ENCODE peak calls at places on chromosome 10, in ten cellular contexts. U is pancreas; S is naive thymus-derived CD4-positive, alpha-beta T cell; Q is left lung; Z is endothelial cell of umbilical vein; A is ovary; E is CD8-positive, alpha-beta memory T cell; Y is left ventricle myocardium inferior; N is IMR-90; T is GM12865. I is an unnamed sample.

GRCh38 chr10:29634764-29635625 is at the start of gene SVIL:
- DNase-seq in U (no peak), S (no peak), Q (no peak), Z (peak), A (peak), E (no peak), Y (peak), N (peak), T (no peak), I (peak)

GRCh38 chr10:48215148-48215982 is 59.1 kb downstream of the FRMPD2 start:
- DNase-seq in U (peak), S (no peak), Q (no peak), Z (peak), A (no peak), E (no peak), Y (no peak), N (peak), T (peak), I (peak)

GRCh38 chr10:95445837-95446347 is 115.3 kb downstream of the SORBS1 start:
- DNase-seq in U (peak), S (no peak), Q (no peak), Z (peak), A (no peak), E (no peak), Y (peak), N (peak), T (peak), I (peak)

GRCh38 chr10:106504536-106504935 is 660.0 kb downstream of the SORCS1 start:
- DNase-seq in U (no peak), S (no peak), Q (no peak), Z (no peak), A (no peak), E (no peak), Y (no peak), N (no peak), T (no peak), I (no peak)

GRCh38 chr10:279232-279631 is 144.0 kb downstream of the ZMYND11 start:
- DNase-seq in U (no peak), S (no peak), Q (no peak), Z (no peak), A (no peak), E (no peak), Y (no peak), N (no peak), T (no peak), I (no peak)

GRCh38 chr10:29689001-29689400 is 54.2 kb upstream of the SVIL start:
- DNase-seq in U (no peak), S (no peak), Q (no peak), Z (peak), A (no peak), E (no peak), Y (no peak), N (peak), T (no peak), I (peak)

GRCh38 chr10:14889318-14889717 is 10.7 kb downstream of the SUV39H2 start:
- DNase-seq in U (no peak), S (no peak), Q (no peak), Z (peak), A (no peak), E (no peak), Y (no peak), N (no peak), T (peak), I (peak)

GRCh38 chr10:114279289-114279688 is 40.2 kb downstream of the VWA2 start:
- DNase-seq in U (no peak), S (no peak), Q (no peak), Z (no peak), A (no peak), E (no peak), Y (no peak), N (no peak), T (no peak), I (no peak)

GRCh38 chr10:31698169-31698890 is 230.3 kb downstream of the ARHGAP12 start:
- DNase-seq in U (no peak), S (no peak), Q (no peak), Z (no peak), A (peak), E (no peak), Y (peak), N (peak), T (no peak), I (peak)

GRCh38 chr10:113053881-113054280 is 103.8 kb downstream of the TCF7L2 start:
- DNase-seq in U (no peak), S (no peak), Q (no peak), Z (peak), A (no peak), E (no peak), Y (no peak), N (no peak), T (no peak), I (peak)

GRCh38 chr10:97196213-97197029 is 10.7 kb upstream of the SLIT1 start:
- DNase-seq in U (no peak), S (peak), Q (no peak), Z (peak), A (peak), E (peak), Y (peak), N (peak), T (peak), I (peak)

GRCh38 chr10:89644967-89645741 is at the start of gene PANK1:
- DNase-seq in U (peak), S (peak), Q (peak), Z (peak), A (peak), E (peak), Y (peak), N (peak), T (peak), I (peak)

GRCh38 chr10:21670391-21670790 is 136.4 kb downstream of the MLLT10 start:
- DNase-seq in U (no peak), S (no peak), Q (no peak), Z (no peak), A (no peak), E (no peak), Y (no peak), N (no peak), T (no peak), I (no peak)

GRCh38 chr10:29784175-29784773 is 149.5 kb upstream of the SVIL start:
- DNase-seq in U (no peak), S (no peak), Q (no peak), Z (peak), A (peak), E (no peak), Y (no peak), N (peak), T (no peak), I (peak)

GRCh38 chr10:130757821-130758489 is 553.6 kb downstream of the TCERG1L start:
- DNase-seq in U (no peak), S (no peak), Q (no peak), Z (no peak), A (no peak), E (no peak), Y (no peak), N (no peak), T (no peak), I (no peak)

GRCh38 chr10:3136336-3136735 is 36.2 kb downstream of the PITRM1 start:
- DNase-seq in U (no peak), S (no peak), Q (no peak), Z (no peak), A (peak), E (no peak), Y (peak), N (peak), T (no peak), I (peak)

GRCh38 chr10:110865804-110866482 is 5.8 kb upstream of the PDCD4 start:
- DNase-seq in U (no peak), S (peak), Q (no peak), Z (no peak), A (no peak), E (no peak), Y (no peak), N (no peak), T (peak), I (no peak)

GRCh38 chr10:35456175-35456574 is 119.9 kb downstream of the CCNY start:
- DNase-seq in U (no peak), S (no peak), Q (no peak), Z (no peak), A (no peak), E (no peak), Y (no peak), N (no peak), T (no peak), I (no peak)

GRCh38 chr10:13787015-13787421 is 200.3 kb downstream of the PRPF18 start:
- DNase-seq in U (peak), S (peak), Q (no peak), Z (peak), A (no peak), E (peak), Y (no peak), N (peak), T (peak), I (peak)

GRCh38 chr10:80500572-80501380 is 36.9 kb upstream of the SH2D4B start:
- DNase-seq in U (no peak), S (peak), Q (no peak), Z (no peak), A (no peak), E (no peak), Y (peak), N (no peak), T (peak), I (peak)

GRCh38 chr10:14654821-14655382 is 119.8 kb downstream of the FAM107B start:
- DNase-seq in U (no peak), S (no peak), Q (no peak), Z (no peak), A (no peak), E (no peak), Y (no peak), N (no peak), T (no peak), I (no peak)

GRCh38 chr10:5538892-5539651 is 14.3 kb downstream of the CALML3 start:
- DNase-seq in U (no peak), S (no peak), Q (no peak), Z (no peak), A (peak), E (no peak), Y (no peak), N (no peak), T (peak), I (peak)

GRCh38 chr10:132117636-132118190 is 52.0 kb downstream of the JAKMIP3 start:
- DNase-seq in U (no peak), S (no peak), Q (peak), Z (no peak), A (no peak), E (no peak), Y (peak), N (no peak), T (no peak), I (no peak)

GRCh38 chr10:58054881-58055280 is 212.8 kb downstream of the IPMK start:
- DNase-seq in U (no peak), S (no peak), Q (no peak), Z (no peak), A (no peak), E (no peak), Y (no peak), N (peak), T (no peak), I (no peak)

GRCh38 chr10:52221937-52222336 is 92.1 kb upstream of the DKK1 start:
- DNase-seq in U (no peak), S (no peak), Q (no peak), Z (no peak), A (no peak), E (no peak), Y (no peak), N (no peak), T (no peak), I (no peak)

GRCh38 chr10:43044444-43045245 is 32.2 kb upstream of the RET start:
- DNase-seq in U (no peak), S (no peak), Q (peak), Z (no peak), A (no peak), E (no peak), Y (peak), N (no peak), T (no peak), I (no peak)
- H3K4me3 ChIP-seq in U (no peak), S (no peak), Q (no peak), Z (no peak), A (no peak), E (no peak), Y (no peak), N (no peak), T (no peak), I (no peak)

GRCh38 chr10:79266543-79267312 is 80.5 kb upstream of the PPIF start:
- DNase-seq in U (peak), S (no peak), Q (peak), Z (peak), A (no peak), E (no peak), Y (peak), N (peak), T (peak), I (peak)

GRCh38 chr10:79268100-79268670 is 79.1 kb upstream of the PPIF start:
- DNase-seq in U (no peak), S (no peak), Q (no peak), Z (peak), A (no peak), E (no peak), Y (no peak), N (peak), T (no peak), I (peak)

GRCh38 chr10:79268717-79269116 is 78.6 kb upstream of the PPIF start:
- DNase-seq in U (no peak), S (no peak), Q (no peak), Z (no peak), A (no peak), E (no peak), Y (no peak), N (no peak), T (no peak), I (no peak)

GRCh38 chr10:79266092-79266491 is 81.2 kb upstream of the PPIF start:
- DNase-seq in U (no peak), S (no peak), Q (no peak), Z (no peak), A (no peak), E (no peak), Y (no peak), N (no peak), T (peak), I (peak)

GRCh38 chr10:79267449-79267848 is 79.8 kb upstream of the PPIF start:
- DNase-seq in U (no peak), S (no peak), Q (no peak), Z (no peak), A (no peak), E (no peak), Y (no peak), N (no peak), T (peak), I (no peak)
- H3K4me3 ChIP-seq in U (no peak), S (no peak), Q (no peak), Z (no peak), A (no peak), E (no peak), Y (no peak), N (no peak), T (no peak), I (no peak)

GRCh38 chr10:42755591-42756093 is 27.0 kb upstream of the BMS1 start:
- DNase-seq in U (no peak), S (no peak), Q (no peak), Z (no peak), A (no peak), E (no peak), Y (no peak), N (no peak), T (no peak), I (no peak)

GRCh38 chr10:42753126-42753506 is 29.5 kb upstream of the BMS1 start:
- DNase-seq in U (peak), S (peak), Q (peak), Z (peak), A (peak), E (peak), Y (peak), N (peak), T (peak), I (peak)

GRCh38 chr10:42755028-42755451 is 27.6 kb upstream of the BMS1 start:
- DNase-seq in U (peak), S (no peak), Q (peak), Z (no peak), A (no peak), E (no peak), Y (no peak), N (no peak), T (no peak), I (no peak)

GRCh38 chr10:42753507-42754154 is 29.0 kb upstream of the BMS1 start:
- DNase-seq in U (no peak), S (no peak), Q (no peak), Z (peak), A (no peak), E (no peak), Y (no peak), N (no peak), T (no peak), I (no peak)

DNA sequence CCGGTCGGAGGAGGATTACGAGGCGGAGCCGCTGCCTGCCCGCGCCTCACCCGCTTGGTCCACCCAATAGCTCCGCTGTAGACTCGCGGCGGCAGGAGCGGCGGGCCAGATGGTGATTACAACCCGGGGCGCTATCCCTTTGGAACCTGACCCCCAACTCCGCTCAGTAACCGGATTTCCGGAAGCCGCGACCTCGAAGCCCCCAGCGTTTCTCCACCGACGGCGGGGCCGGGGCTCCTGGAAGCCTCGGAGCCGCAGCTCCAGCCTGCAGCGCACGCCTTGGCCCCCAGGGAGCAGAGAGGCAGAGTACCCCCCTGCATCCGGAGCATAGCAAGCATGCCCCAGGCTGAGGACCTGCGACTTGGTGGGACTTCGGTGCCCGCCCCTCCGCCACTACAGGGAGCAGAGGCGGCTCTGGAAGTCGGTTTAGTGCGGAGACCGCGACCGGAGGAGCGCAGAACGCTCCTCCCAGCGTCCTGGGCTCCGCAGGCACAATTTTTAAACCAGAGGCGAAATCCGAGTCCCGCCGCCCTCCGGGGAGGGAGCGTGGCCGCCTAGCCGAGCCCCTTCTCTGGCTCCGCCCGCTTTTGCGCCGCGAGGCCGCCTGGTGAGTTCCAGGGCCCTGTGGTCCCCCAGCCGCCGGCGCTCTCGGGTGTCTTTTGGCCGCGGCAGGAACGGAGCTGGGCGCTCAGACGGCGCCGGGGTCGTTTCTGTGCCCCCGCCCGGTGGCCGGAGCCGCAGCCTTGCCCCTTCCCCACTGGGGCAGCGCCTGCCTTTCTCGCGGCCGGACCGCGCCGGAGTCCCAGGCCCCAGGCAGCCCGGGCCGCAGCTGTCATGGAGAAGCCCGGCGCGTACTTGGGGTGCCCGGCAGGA is 28.2 kb upstream of the BMS1 start:
- DNase-seq in U (peak), S (peak), Q (peak), Z (peak), A (peak), E (peak), Y (peak), N (no peak), T (no peak), I (peak)
- H3K4me3 ChIP-seq in U (peak), S (peak), Q (peak), Z (no peak), A (peak), E (peak), Y (peak), N (peak), T (peak), I (peak)

GRCh38 chr10:18527692-18528091 is 123.7 kb downstream of the NSUN6 start:
- DNase-seq in U (no peak), S (no peak), Q (no peak), Z (no peak), A (no peak), E (no peak), Y (no peak), N (peak), T (no peak), I (no peak)

GRCh38 chr10:18523858-18524257 is 127.5 kb downstream of the NSUN6 start:
- DNase-seq in U (no peak), S (no peak), Q (no peak), Z (no peak), A (no peak), E (no peak), Y (no peak), N (no peak), T (no peak), I (no peak)

GRCh38 chr10:18532881-18533535 is 118.4 kb downstream of the NSUN6 start:
- DNase-seq in U (no peak), S (no peak), Q (no peak), Z (no peak), A (no peak), E (no peak), Y (no peak), N (no peak), T (no peak), I (no peak)

GRCh38 chr10:18523025-18523424 is 128.4 kb downstream of the NSUN6 start:
- DNase-seq in U (no peak), S (no peak), Q (no peak), Z (peak), A (no peak), E (no peak), Y (no peak), N (peak), T (no peak), I (no peak)

GRCh38 chr10:18528292-18528691 is 123.1 kb downstream of the NSUN6 start:
- DNase-seq in U (no peak), S (no peak), Q (no peak), Z (no peak), A (no peak), E (no peak), Y (no peak), N (peak), T (no peak), I (no peak)
- H3K4me3 ChIP-seq in U (no peak), S (no peak), Q (no peak), Z (no peak), A (no peak), E (no peak), Y (no peak), N (no peak), T (no peak), I (no peak)

GRCh38 chr10:133520193-133520738 is 6.9 kb upstream of the CYP2E1 start:
- DNase-seq in U (peak), S (peak), Q (peak), Z (peak), A (peak), E (peak), Y (peak), N (peak), T (peak), I (peak)
- H3K4me3 ChIP-seq in U (peak), S (peak), Q (peak), Z (no peak), A (peak), E (peak), Y (peak), N (peak), T (peak), I (no peak)

DNA sequence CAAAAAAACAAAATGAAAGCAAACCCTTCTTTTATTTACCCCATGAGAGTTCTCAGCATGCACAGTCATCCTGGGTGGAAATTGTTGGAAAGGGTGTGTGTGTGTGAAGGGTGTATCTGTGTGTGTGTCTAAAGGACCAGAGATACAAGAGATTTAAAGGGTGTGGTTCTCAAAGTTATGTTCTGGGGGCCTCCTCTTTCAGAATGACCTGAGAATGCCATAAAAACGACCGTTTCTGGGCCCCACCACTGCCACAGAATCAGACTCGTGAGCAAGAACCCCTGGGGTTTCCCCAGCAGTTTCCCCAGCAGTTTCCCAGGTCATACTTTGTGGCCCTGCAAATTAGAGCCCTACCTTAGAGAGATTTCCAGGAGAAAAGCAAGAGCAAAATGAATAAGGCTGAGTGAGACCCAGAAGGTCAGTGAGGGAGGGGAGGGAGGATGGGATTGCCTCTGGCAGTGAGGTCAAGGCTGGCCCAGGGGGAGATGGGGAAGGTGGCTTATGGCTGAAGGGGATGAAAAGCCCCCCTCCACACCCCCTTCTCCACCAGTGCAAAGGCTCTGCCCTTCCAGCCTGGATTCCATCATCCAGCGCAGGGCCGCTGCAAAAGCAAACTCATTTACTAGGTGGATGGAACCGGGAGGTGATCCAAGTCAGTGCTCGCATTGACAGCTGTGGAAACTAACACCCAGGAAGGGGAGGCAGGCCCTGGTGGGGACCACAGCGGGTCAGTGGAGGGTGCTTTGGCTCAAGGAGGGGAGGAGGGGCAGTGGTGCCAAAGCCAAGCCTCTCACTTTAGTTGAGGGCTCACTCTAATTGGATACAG is 10.2 kb downstream of the PYROXD2 start:
- DNase-seq in U (no peak), S (no peak), Q (no peak), Z (no peak), A (no peak), E (no peak), Y (no peak), N (peak), T (peak), I (peak)
- H3K4me3 ChIP-seq in U (no peak), S (no peak), Q (no peak), Z (no peak), A (no peak), E (no peak), Y (no peak), N (no peak), T (peak), I (no peak)

GRCh38 chr10:61963669-61964058 is 62.2 kb downstream of the ARID5B start:
- DNase-seq in U (no peak), S (no peak), Q (no peak), Z (no peak), A (no peak), E (no peak), Y (no peak), N (no peak), T (no peak), I (no peak)

GRCh38 chr10:61964949-61965693 is 63.6 kb downstream of the ARID5B start:
- DNase-seq in U (no peak), S (no peak), Q (no peak), Z (no peak), A (no peak), E (no peak), Y (no peak), N (no peak), T (no peak), I (no peak)

GRCh38 chr10:61961278-61961677 is 59.8 kb downstream of the ARID5B start:
- DNase-seq in U (no peak), S (no peak), Q (no peak), Z (no peak), A (no peak), E (no peak), Y (no peak), N (no peak), T (peak), I (no peak)

GRCh38 chr10:61965694-61966284 is 64.3 kb downstream of the ARID5B start:
- DNase-seq in U (no peak), S (no peak), Q (no peak), Z (no peak), A (no peak), E (no peak), Y (no peak), N (no peak), T (no peak), I (no peak)

GRCh38 chr10:61964059-61964709 is 62.7 kb downstream of the ARID5B start:
- DNase-seq in U (no peak), S (no peak), Q (no peak), Z (no peak), A (no peak), E (no peak), Y (no peak), N (peak), T (peak), I (no peak)
- H3K4me3 ChIP-seq in U (no peak), S (no peak), Q (no peak), Z (no peak), A (no peak), E (no peak), Y (peak), N (peak), T (peak), I (no peak)

I was measured in epithelial cell of esophagus.